ENCODE peak calls at places on chromosomes 13 and 19, in ten cellular contexts. J is ureter; I is activated CD8-positive, alpha-beta memory T cell treated with anti-CD3 and anti-CD28 coated beads for 1 hour; Q is activated T-cell treated with anti-CD3 and anti-CD28 coated beads, Interleukin-2, amount 50 U/mL, for 72 hours; D is fibroblast of lung; T is NCI-H82; M is nucleus accumbens; N is activated naive CD4-positive, alpha-beta T cell treated with anti-CD3 and anti-CD28 coated beads for 36 hours; H is ELR; G is endothelial cell. K is an unnamed sample.

GRCh38 chr13:95246292-95247082 is 54.8 kb downstream of the ABCC4 start:
- DNase-seq in H (no peak), D (no peak), G (no peak), M (no peak), J (no peak), Q (no peak), T (peak), I (no peak), N (no peak), K (no peak)

GRCh38 chr13:114141261-114141996 is 9.0 kb upstream of the RASA3 start:
- DNase-seq in G (no peak), Q (no peak), J (no peak), D (no peak), H (no peak), M (no peak), I (no peak), N (no peak), T (no peak), K (no peak)

GRCh38 chr19:12095111-12095790 is 30.7 kb downstream of the ZNF844 start:
- DNase-seq in H (peak), Q (no peak), G (no peak), J (no peak), T (no peak), I (no peak), N (no peak), D (no peak), M (no peak), K (no peak)

GRCh38 chr13:65597839-65598818 is 1632.0 kb downstream of the PCDH9 start:
- DNase-seq in I (no peak), M (no peak), J (no peak), H (peak), T (no peak), D (peak), Q (no peak), N (no peak), G (no peak), K (no peak)

GRCh38 chr13:71864981-71865857 is 1.8 kb downstream of the DACH1 start:
- DNase-seq in G (peak), J (peak), I (no peak), N (peak), M (no peak), D (peak), Q (peak), H (peak), T (peak), K (no peak)

GRCh38 chr13:30158774-30159445 is 148.4 kb downstream of the KATNAL1 start:
- DNase-seq in G (no peak), H (peak), M (no peak), T (peak), J (no peak), I (no peak), N (no peak), Q (no peak), D (peak), K (no peak)

GRCh38 chr13:20069956-20070355 is 90.9 kb downstream of the GJA3 start:
- DNase-seq in N (no peak), H (no peak), Q (no peak), G (no peak), D (no peak), M (no peak), T (no peak), J (no peak), I (no peak), K (no peak)

GRCh38 chr19:12202250-12202649 is 39.4 kb downstream of the ZNF136 start:
- DNase-seq in D (no peak), M (no peak), G (no peak), N (peak), I (peak), J (no peak), T (peak), Q (peak), H (peak), K (no peak)

GRCh38 chr13:94305934-94306333 is 173.5 kb downstream of the DCT start:
- DNase-seq in D (peak), I (no peak), N (no peak), J (no peak), G (no peak), Q (no peak), H (no peak), M (no peak), T (no peak), K (no peak)

GRCh38 chr19:38599722-38600121 is 18.0 kb downstream of the MAP4K1 start:
- DNase-seq in Q (no peak), D (no peak), I (no peak), J (no peak), H (no peak), T (no peak), N (no peak), G (no peak), M (no peak), K (no peak)

GRCh38 chr19:1675633-1676350 is 23.4 kb upstream of the TCF3 start:
- DNase-seq in J (no peak), N (no peak), H (no peak), G (no peak), I (no peak), D (no peak), Q (no peak), M (no peak), T (peak), K (no peak)

GRCh38 chr19:32945260-32945659 is 26.5 kb downstream of the CEP89 start:
- DNase-seq in M (no peak), J (no peak), Q (no peak), H (no peak), T (no peak), D (no peak), I (no peak), G (no peak), N (no peak), K (no peak)

GRCh38 chr13:56332671-56333070 is 808.0 kb upstream of the PRR20A start:
- DNase-seq in G (no peak), Q (no peak), H (no peak), T (no peak), J (no peak), I (no peak), N (no peak), M (no peak), D (no peak), K (no peak)

GRCh38 chr19:39083983-39084731 is at the start of gene ACP7:
- DNase-seq in G (no peak), J (no peak), D (no peak), M (no peak), I (no peak), Q (peak), N (peak), T (no peak), H (peak), K (peak)

GRCh38 chr19:5470264-5470671 is 15.1 kb downstream of the ZNRF4 start:
- DNase-seq in Q (no peak), N (no peak), T (no peak), M (no peak), D (no peak), G (no peak), H (no peak), I (no peak), J (peak), K (no peak)

GRCh38 chr19:50646074-50646807 is 3.0 kb upstream of the C19orf81 start:
- DNase-seq in M (no peak), Q (no peak), H (peak), D (peak), J (no peak), N (no peak), I (no peak), G (no peak), T (no peak), K (no peak)

GRCh38 chr19:56829586-56829985 is 10.9 kb downstream of the PEG3 start:
- DNase-seq in J (no peak), D (no peak), G (no peak), Q (no peak), N (no peak), T (no peak), H (no peak), I (no peak), M (no peak), K (no peak)

GRCh38 chr13:99987180-99988047 is 5.8 kb downstream of the ZIC2 start:
- DNase-seq in M (no peak), I (no peak), D (no peak), N (no peak), T (peak), Q (no peak), H (no peak), G (peak), J (no peak), K (peak)

GRCh38 chr13:64369121-64369520 is 2861.0 kb downstream of the PCDH9 start:
- DNase-seq in D (no peak), G (no peak), Q (no peak), J (no peak), I (no peak), N (no peak), M (no peak), T (no peak), H (peak), K (no peak)

GRCh38 chr13:100100115-100100879 is 11.4 kb downstream of the PCCA start:
- DNase-seq in D (peak), Q (no peak), T (no peak), M (no peak), J (peak), N (no peak), G (no peak), I (no peak), H (peak), K (peak)

GRCh38 chr19:18173572-18174294 is at the start of gene IFI30:
- DNase-seq in G (no peak), D (no peak), H (peak), J (peak), N (peak), Q (peak), I (no peak), M (no peak), T (peak), K (peak)

GRCh38 chr13:33544308-33544707 is 258.8 kb upstream of the STARD13 start:
- DNase-seq in Q (no peak), N (no peak), I (no peak), T (no peak), J (no peak), M (no peak), H (no peak), D (no peak), G (no peak), K (no peak)

GRCh38 chr13:44848956-44849748 is 140.1 kb downstream of the NUFIP1 start:
- DNase-seq in T (no peak), M (no peak), Q (no peak), I (no peak), H (no peak), N (no peak), D (peak), G (no peak), J (no peak), K (peak)

GRCh38 chr19:42253245-42254082 is 1.5 kb downstream of the ERF start:
- DNase-seq in I (peak), J (no peak), M (no peak), H (peak), D (peak), Q (peak), G (peak), N (peak), T (peak), K (peak)

GRCh38 chr13:113970810-113971470 is 2.9 kb downstream of the C13orf46 start:
- DNase-seq in H (no peak), M (no peak), Q (no peak), I (no peak), G (no peak), J (peak), T (no peak), N (no peak), D (peak), K (peak)

GRCh38 chr13:113968463-113969310 is 5.2 kb downstream of the C13orf46 start:
- DNase-seq in T (no peak), G (no peak), M (no peak), J (no peak), Q (no peak), H (no peak), D (no peak), I (no peak), N (no peak), K (no peak)

GRCh38 chr19:18593367-18594095 is 4.9 kb downstream of the REX1BD start:
- DNase-seq in M (no peak), T (peak), D (no peak), N (no peak), H (no peak), Q (no peak), G (no peak), J (no peak), I (no peak), K (peak)